ENCODE peak calls at places on chromosomes 6 and 20, in nine cellular contexts. One of them, this sample, is unnamed.
A peak's percentile ranks its signal among the peaks of the same experiment; 100 is the strongest.

GRCh38 chr20:23702021-23702420 is 13.2 kb upstream of the CST4 start:
- DNase-seq in Peyer's patch: no peak
- DNase-seq in AG10803: peak; percentile 37
- DNase-seq in IMR-90: peak; percentile 2
- DNase-seq in kidney epithelial cell: no peak
- DNase-seq in GM12864: no peak
- DNase-seq in fibroblast of lung: no peak
- DNase-seq in transverse colon: no peak
- DNase-seq in neural crest cell: no peak
- DNase-seq in this sample: no peak

GRCh38 chr6:166567107-166567506 is 19.4 kb downstream of the RAMACL start:
- DNase-seq in Peyer's patch: no peak
- DNase-seq in AG10803: peak; percentile 96
- DNase-seq in IMR-90: peak; percentile 99
- DNase-seq in kidney epithelial cell: peak; percentile 92
- DNase-seq in GM12864: no peak
- DNase-seq in fibroblast of lung: peak; percentile 99
- DNase-seq in transverse colon: no peak
- DNase-seq in neural crest cell: no peak
- DNase-seq in this sample: no peak

GRCh38 chr20:19265646-19266374 is 53.4 kb downstream of the SLC24A3 start:
- DNase-seq in Peyer's patch: no peak
- DNase-seq in AG10803: no peak
- DNase-seq in IMR-90: no peak
- DNase-seq in kidney epithelial cell: no peak
- DNase-seq in GM12864: peak; percentile 40
- DNase-seq in fibroblast of lung: no peak
- DNase-seq in transverse colon: no peak
- DNase-seq in neural crest cell: no peak
- DNase-seq in this sample: peak; percentile 25

GRCh38 chr6:51398793-51399192 is 580.1 kb downstream of the TFAP2B start:
- DNase-seq in Peyer's patch: no peak
- DNase-seq in AG10803: no peak
- DNase-seq in IMR-90: no peak
- DNase-seq in kidney epithelial cell: no peak
- DNase-seq in GM12864: no peak
- DNase-seq in fibroblast of lung: no peak
- DNase-seq in transverse colon: no peak
- DNase-seq in neural crest cell: no peak
- DNase-seq in this sample: no peak

GRCh38 chr6:145112711-145113148 is 622.6 kb downstream of the EPM2A start:
- DNase-seq in Peyer's patch: no peak
- DNase-seq in AG10803: peak; percentile 5
- DNase-seq in IMR-90: peak; percentile 19
- DNase-seq in kidney epithelial cell: no peak
- DNase-seq in GM12864: no peak
- DNase-seq in fibroblast of lung: peak; percentile 72
- DNase-seq in transverse colon: no peak
- DNase-seq in neural crest cell: no peak
- DNase-seq in this sample: no peak

GRCh38 chr6:117552618-117553017 is 49.7 kb downstream of the GOPC start:
- DNase-seq in Peyer's patch: no peak
- DNase-seq in AG10803: no peak
- DNase-seq in IMR-90: peak; percentile 44
- DNase-seq in kidney epithelial cell: no peak
- DNase-seq in GM12864: no peak
- DNase-seq in fibroblast of lung: peak; percentile 79
- DNase-seq in transverse colon: no peak
- DNase-seq in neural crest cell: no peak
- DNase-seq in this sample: no peak

GRCh38 chr6:43386492-43386891 is 17.0 kb upstream of the ZNF318 start:
- DNase-seq in Peyer's patch: no peak
- DNase-seq in AG10803: peak; percentile 17
- DNase-seq in IMR-90: peak; percentile 25
- DNase-seq in kidney epithelial cell: no peak
- DNase-seq in GM12864: no peak
- DNase-seq in fibroblast of lung: peak; percentile 5
- DNase-seq in transverse colon: no peak
- DNase-seq in neural crest cell: no peak
- DNase-seq in this sample: no peak

GRCh38 chr6:113385020-113385431 is 472.1 kb upstream of the MARCKS start:
- DNase-seq in Peyer's patch: no peak
- DNase-seq in AG10803: peak; percentile 66
- DNase-seq in IMR-90: peak; percentile 75
- DNase-seq in kidney epithelial cell: no peak
- DNase-seq in GM12864: no peak
- DNase-seq in fibroblast of lung: peak; percentile 79
- DNase-seq in transverse colon: no peak
- DNase-seq in neural crest cell: no peak
- DNase-seq in this sample: no peak

GRCh38 chr20:31523361-31524283 is 9.4 kb downstream of the HM13 start:
- DNase-seq in Peyer's patch: no peak
- DNase-seq in AG10803: peak; percentile 32
- DNase-seq in IMR-90: peak; percentile 23
- DNase-seq in kidney epithelial cell: no peak
- DNase-seq in GM12864: no peak
- DNase-seq in fibroblast of lung: peak; percentile 74
- DNase-seq in transverse colon: no peak
- DNase-seq in neural crest cell: no peak
- DNase-seq in this sample: no peak

GRCh38 chr20:41854765-41855164 is 236.6 kb upstream of the CHD6 start:
- DNase-seq in Peyer's patch: no peak
- DNase-seq in AG10803: peak; percentile 5
- DNase-seq in IMR-90: no peak
- DNase-seq in kidney epithelial cell: no peak
- DNase-seq in GM12864: no peak
- DNase-seq in fibroblast of lung: peak; percentile 3
- DNase-seq in transverse colon: no peak
- DNase-seq in neural crest cell: no peak
- DNase-seq in this sample: no peak

GRCh38 chr6:159267165-159267564 is 98.0 kb downstream of the FNDC1 start:
- DNase-seq in Peyer's patch: no peak
- DNase-seq in AG10803: no peak
- DNase-seq in IMR-90: no peak
- DNase-seq in kidney epithelial cell: no peak
- DNase-seq in GM12864: no peak
- DNase-seq in fibroblast of lung: peak; percentile 4
- DNase-seq in transverse colon: no peak
- DNase-seq in neural crest cell: peak; percentile 30
- DNase-seq in this sample: no peak

DNA sequence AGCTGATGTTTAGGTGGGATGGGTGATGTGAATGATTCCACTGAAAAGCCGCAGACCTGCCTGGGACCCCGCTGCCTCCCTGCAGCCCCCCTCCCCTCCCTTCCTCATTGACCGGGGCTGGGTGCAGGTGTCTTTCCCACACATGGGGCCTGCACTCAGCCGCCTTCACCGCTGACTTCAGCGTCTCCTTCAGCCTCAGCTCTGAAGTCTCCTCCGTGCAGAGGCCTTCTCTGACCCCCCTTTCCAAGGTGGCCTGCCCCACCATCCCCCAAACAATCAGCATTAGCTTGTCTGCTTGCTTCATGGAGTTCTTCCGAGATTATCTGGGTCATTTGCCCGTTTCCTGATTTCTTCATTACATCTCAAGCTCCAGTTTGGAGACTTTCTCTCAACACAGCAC is 140.7 kb downstream of the SMOC2 start:
- DNase-seq in Peyer's patch: no peak
- DNase-seq in AG10803: no peak
- DNase-seq in IMR-90: no peak
- DNase-seq in kidney epithelial cell: no peak
- DNase-seq in GM12864: no peak
- DNase-seq in fibroblast of lung: no peak
- DNase-seq in transverse colon: no peak
- DNase-seq in neural crest cell: no peak
- DNase-seq in this sample: no peak
- TF ChIP-seq CTCF in Peyer's patch: no peak
- TF ChIP-seq CTCF in AG10803: no peak
- TF ChIP-seq CTCF in IMR-90: no peak
- TF ChIP-seq CTCF in kidney epithelial cell: no peak
- TF ChIP-seq CTCF in GM12864: no peak
- TF ChIP-seq CTCF in fibroblast of lung: no peak
- TF ChIP-seq CTCF in transverse colon: no peak
- TF ChIP-seq CTCF in neural crest cell: no peak
- TF ChIP-seq CTCF in this sample: no peak

GRCh38 chr20:51312480-51312783 is 230.1 kb downstream of the NFATC2 start:
- DNase-seq in Peyer's patch: no peak
- DNase-seq in AG10803: no peak
- DNase-seq in IMR-90: no peak
- DNase-seq in kidney epithelial cell: no peak
- DNase-seq in GM12864: no peak
- DNase-seq in fibroblast of lung: no peak
- DNase-seq in transverse colon: no peak
- DNase-seq in neural crest cell: no peak
- DNase-seq in this sample: no peak

GRCh38 chr20:51315390-51315789 is 227.1 kb downstream of the NFATC2 start:
- DNase-seq in Peyer's patch: no peak
- DNase-seq in AG10803: no peak
- DNase-seq in IMR-90: no peak
- DNase-seq in kidney epithelial cell: no peak
- DNase-seq in GM12864: no peak
- DNase-seq in fibroblast of lung: peak; percentile 25
- DNase-seq in transverse colon: no peak
- DNase-seq in neural crest cell: no peak
- DNase-seq in this sample: no peak

GRCh38 chr20:51311636-51312479 is 230.7 kb downstream of the NFATC2 start:
- DNase-seq in Peyer's patch: no peak
- DNase-seq in AG10803: no peak
- DNase-seq in IMR-90: no peak
- DNase-seq in kidney epithelial cell: no peak
- DNase-seq in GM12864: no peak
- DNase-seq in fibroblast of lung: peak; percentile 36
- DNase-seq in transverse colon: no peak
- DNase-seq in neural crest cell: no peak
- DNase-seq in this sample: no peak

GRCh38 chr20:51310216-51310615 is 232.3 kb downstream of the NFATC2 start:
- DNase-seq in Peyer's patch: no peak
- DNase-seq in AG10803: no peak
- DNase-seq in IMR-90: no peak
- DNase-seq in kidney epithelial cell: no peak
- DNase-seq in GM12864: no peak
- DNase-seq in fibroblast of lung: no peak
- DNase-seq in transverse colon: no peak
- DNase-seq in neural crest cell: no peak
- DNase-seq in this sample: no peak

DNA sequence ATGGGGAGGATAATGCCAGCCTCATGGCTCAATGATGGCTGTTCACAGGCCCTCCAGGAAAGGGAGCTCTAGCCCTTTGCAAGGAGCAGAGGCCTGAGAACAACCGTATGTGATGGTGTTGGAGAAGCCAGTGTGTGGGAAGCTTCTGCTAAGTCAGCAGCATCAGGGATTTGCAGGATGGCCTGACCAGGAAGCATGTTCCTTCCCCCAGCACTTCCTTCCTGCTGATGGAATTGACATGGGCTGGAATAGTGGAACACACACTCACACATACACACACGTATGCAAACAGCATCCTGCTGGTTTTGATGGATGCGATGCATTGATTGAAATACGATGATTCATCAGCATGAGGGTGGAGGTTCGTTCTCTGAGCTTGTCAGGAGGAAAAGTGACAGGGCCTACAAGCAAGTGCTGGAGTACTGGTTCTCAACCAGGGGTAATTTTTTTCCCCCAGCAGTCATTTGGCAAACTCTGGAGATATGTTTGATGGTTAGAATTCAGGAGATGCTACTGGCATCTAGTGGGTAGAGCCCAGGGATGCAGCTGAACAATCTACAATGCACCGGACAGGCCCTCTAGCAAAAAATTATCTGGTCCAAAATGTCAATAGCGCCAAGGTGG is 229.1 kb downstream of the NFATC2 start:
- DNase-seq in Peyer's patch: no peak
- DNase-seq in AG10803: no peak
- DNase-seq in IMR-90: peak; percentile 39
- DNase-seq in kidney epithelial cell: no peak
- DNase-seq in GM12864: no peak
- DNase-seq in fibroblast of lung: peak; percentile 27
- DNase-seq in transverse colon: no peak
- DNase-seq in neural crest cell: no peak
- DNase-seq in this sample: no peak
- TF ChIP-seq CTCF in Peyer's patch: no peak
- TF ChIP-seq CTCF in AG10803: no peak
- TF ChIP-seq CTCF in IMR-90: no peak
- TF ChIP-seq CTCF in kidney epithelial cell: no peak
- TF ChIP-seq CTCF in GM12864: no peak
- TF ChIP-seq CTCF in fibroblast of lung: peak; percentile 9
- TF ChIP-seq CTCF in transverse colon: no peak
- TF ChIP-seq CTCF in neural crest cell: no peak
- TF ChIP-seq CTCF in this sample: no peak

GRCh38 chr6:3294396-3294795 is 35.6 kb downstream of the PSMG4 start:
- DNase-seq in Peyer's patch: peak; percentile 11
- DNase-seq in AG10803: no peak
- DNase-seq in IMR-90: no peak
- DNase-seq in kidney epithelial cell: no peak
- DNase-seq in GM12864: no peak
- DNase-seq in fibroblast of lung: no peak
- DNase-seq in transverse colon: no peak
- DNase-seq in neural crest cell: no peak
- DNase-seq in this sample: no peak

GRCh38 chr6:3296537-3297453 is 38.0 kb downstream of the PSMG4 start:
- DNase-seq in Peyer's patch: peak; percentile 41
- DNase-seq in AG10803: no peak
- DNase-seq in IMR-90: peak; percentile 15
- DNase-seq in kidney epithelial cell: no peak
- DNase-seq in GM12864: no peak
- DNase-seq in fibroblast of lung: peak; percentile 9
- DNase-seq in transverse colon: no peak
- DNase-seq in neural crest cell: no peak
- DNase-seq in this sample: no peak

GRCh38 chr6:3296113-3296512 is 37.4 kb downstream of the PSMG4 start:
- DNase-seq in Peyer's patch: peak; percentile 50
- DNase-seq in AG10803: no peak
- DNase-seq in IMR-90: no peak
- DNase-seq in kidney epithelial cell: no peak
- DNase-seq in GM12864: no peak
- DNase-seq in fibroblast of lung: no peak
- DNase-seq in transverse colon: no peak
- DNase-seq in neural crest cell: no peak
- DNase-seq in this sample: no peak

GRCh38 chr6:3293271-3294155 is 34.8 kb downstream of the PSMG4 start:
- DNase-seq in Peyer's patch: peak; percentile 36
- DNase-seq in AG10803: no peak
- DNase-seq in IMR-90: no peak
- DNase-seq in kidney epithelial cell: no peak
- DNase-seq in GM12864: no peak
- DNase-seq in fibroblast of lung: no peak
- DNase-seq in transverse colon: peak; percentile 4
- DNase-seq in neural crest cell: no peak
- DNase-seq in this sample: no peak

GRCh38 chr6:3294921-3295871 is 36.4 kb downstream of the PSMG4 start:
- DNase-seq in Peyer's patch: peak; percentile 60
- DNase-seq in AG10803: no peak
- DNase-seq in IMR-90: no peak
- DNase-seq in kidney epithelial cell: no peak
- DNase-seq in GM12864: no peak
- DNase-seq in fibroblast of lung: no peak
- DNase-seq in transverse colon: no peak
- DNase-seq in neural crest cell: no peak
- DNase-seq in this sample: no peak
- TF ChIP-seq CTCF in Peyer's patch: peak; percentile 52
- TF ChIP-seq CTCF in AG10803: no peak
- TF ChIP-seq CTCF in IMR-90: no peak
- TF ChIP-seq CTCF in kidney epithelial cell: peak; percentile 35
- TF ChIP-seq CTCF in GM12864: peak; percentile 13
- TF ChIP-seq CTCF in fibroblast of lung: no peak
- TF ChIP-seq CTCF in transverse colon: peak; percentile 21
- TF ChIP-seq CTCF in neural crest cell: peak; percentile 38
- TF ChIP-seq CTCF in this sample: no peak

GRCh38 chr6:118894425-118895240 is 681 bp downstream of the ASF1A start:
- DNase-seq in Peyer's patch: peak; percentile 78
- DNase-seq in AG10803: peak; percentile 72
- DNase-seq in IMR-90: peak; percentile 66
- DNase-seq in kidney epithelial cell: no peak
- DNase-seq in GM12864: no peak
- DNase-seq in fibroblast of lung: peak; percentile 65
- DNase-seq in transverse colon: peak; percentile 64
- DNase-seq in neural crest cell: peak; percentile 52
- DNase-seq in this sample: peak; percentile 81
- TF ChIP-seq CTCF in Peyer's patch: no peak
- TF ChIP-seq CTCF in AG10803: no peak
- TF ChIP-seq CTCF in IMR-90: peak; percentile 0
- TF ChIP-seq CTCF in kidney epithelial cell: no peak
- TF ChIP-seq CTCF in GM12864: no peak
- TF ChIP-seq CTCF in fibroblast of lung: no peak
- TF ChIP-seq CTCF in transverse colon: no peak
- TF ChIP-seq CTCF in neural crest cell: no peak
- TF ChIP-seq CTCF in this sample: no peak

This sample was measured in GM20000.